ENCODE peak calls at places on chromosomes 12 and 14, in six cellular contexts. B is upper lobe of left lung, R is astrocyte of the cerebellum, A is right lobe of liver, W is stomach, K is mesothelial cell of epicardium. T is an unnamed sample.

GRCh38 chr12:72271741-72272661 is at the start of gene TRHDE:
- DNase-seq in B (peak; percentile 89), R (no peak), A (peak; percentile 32), W (no peak), K (peak; percentile 55), T (no peak)

GRCh38 chr12:68609955-68610434 is 704 bp upstream of the RAP1B start:
- DNase-seq in B (no peak), R (no peak), A (no peak), W (no peak), K (no peak), T (peak; percentile 53)

GRCh38 chr12:131862600-131862993 is 31.8 kb upstream of the ULK1 start:
- DNase-seq in B (no peak), R (no peak), A (no peak), W (no peak), K (no peak), T (no peak)

GRCh38 chr12:95790025-95790911 is at the start of gene NTN4:
- DNase-seq in B (peak; percentile 91), R (no peak), A (peak; percentile 67), W (peak; percentile 69), K (peak; percentile 55), T (peak; percentile 49)

GRCh38 chr12:115763982-115764621 is 513.4 kb downstream of the MED13L start:
- DNase-seq in B (no peak), R (no peak), A (no peak), W (no peak), K (no peak), T (no peak)

GRCh38 chr12:106123551-106123991 is 15.2 kb downstream of the NUAK1 start:
- DNase-seq in B (no peak), R (no peak), A (no peak), W (no peak), K (no peak), T (no peak)

GRCh38 chr14:52553002-52553670 is 500 bp downstream of the GPR137C start:
- DNase-seq in B (peak; percentile 87), R (no peak), A (peak; percentile 49), W (peak; percentile 39), K (peak; percentile 69), T (peak; percentile 11)

GRCh38 chr12:9111525-9111924 is 4.2 kb downstream of the A2M start:
- DNase-seq in B (no peak), R (no peak), A (no peak), W (no peak), K (no peak), T (no peak)

GRCh38 chr12:25723921-25724491 is 170.9 kb upstream of the LMNTD1 start:
- DNase-seq in B (no peak), R (peak; percentile 56), A (no peak), W (no peak), K (no peak), T (peak; percentile 62)

GRCh38 chr12:57832966-57833365 is 13.6 kb downstream of the CTDSP2 start:
- DNase-seq in B (peak; percentile 46), R (no peak), A (no peak), W (no peak), K (no peak), T (no peak)

GRCh38 chr12:121933522-121934317 is 15.3 kb downstream of the CFAP251 start:
- DNase-seq in B (no peak), R (no peak), A (no peak), W (no peak), K (no peak), T (peak; percentile 53)

GRCh38 chr12:2083561-2083960 is 30.8 kb downstream of the CACNA1C start:
- DNase-seq in B (no peak), R (no peak), A (no peak), W (no peak), K (no peak), T (no peak)

GRCh38 chr12:43111608-43112007 is 440.4 kb downstream of the ADAMTS20 start:
- DNase-seq in B (no peak), R (no peak), A (no peak), W (no peak), K (no peak), T (no peak)

GRCh38 chr14:86574026-86574777 is 1044.3 kb downstream of the FLRT2 start:
- DNase-seq in B (no peak), R (no peak), A (no peak), W (no peak), K (no peak), T (peak; percentile 3)

GRCh38 chr14:32508281-32508680 is 179.2 kb downstream of the AKAP6 start:
- DNase-seq in B (no peak), R (no peak), A (no peak), W (no peak), K (no peak), T (peak; percentile 21)

GRCh38 chr14:72457641-72458040 is 436.3 kb downstream of the DPF3 start:
- DNase-seq in B (no peak), R (no peak), A (no peak), W (no peak), K (no peak), T (peak; percentile 61)

DNA sequence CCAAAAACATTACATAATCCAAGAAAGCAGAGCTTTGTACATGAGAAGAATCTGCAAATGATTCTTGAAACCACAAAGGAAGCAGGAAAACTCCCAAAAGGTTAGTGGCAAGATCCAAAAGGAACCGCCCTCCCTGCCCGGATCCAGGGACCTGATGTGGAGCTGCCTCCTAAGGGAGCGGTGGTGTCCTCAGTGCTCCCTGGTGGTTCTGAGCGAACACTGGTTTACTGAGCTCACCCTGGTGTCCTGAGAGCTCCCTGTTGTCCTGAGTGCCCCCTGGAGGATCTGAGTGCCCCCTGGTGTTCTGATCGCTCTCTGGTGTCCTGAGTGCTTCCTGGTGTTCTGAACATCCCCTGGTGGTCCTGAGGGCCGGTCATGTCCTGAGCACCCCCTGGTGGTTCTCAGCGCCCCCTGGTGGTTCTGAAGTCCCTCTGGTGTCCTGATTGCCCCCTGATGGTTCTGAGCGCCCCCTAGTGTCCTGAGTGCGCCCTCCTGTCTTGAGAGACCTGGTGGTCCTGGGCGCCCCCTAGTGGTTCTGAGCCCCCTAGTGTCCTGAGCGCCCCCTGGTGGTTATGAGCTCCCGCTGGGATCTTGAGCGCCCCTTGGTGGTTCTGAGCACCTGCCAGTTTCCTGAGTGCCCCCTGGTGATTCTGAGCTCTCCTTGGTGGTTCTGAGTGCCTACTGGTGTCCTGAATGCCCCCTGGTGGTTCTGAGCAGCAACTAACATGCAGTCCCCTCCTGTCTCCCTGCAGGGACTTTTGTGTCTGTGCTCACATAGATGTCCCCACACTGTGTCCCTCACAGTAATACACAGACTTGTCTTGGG is 891.1 kb downstream of the TMEM121 start:
- DNase-seq in B (no peak), R (no peak), A (peak; percentile 37), W (peak; percentile 44), K (no peak), T (peak; percentile 19)
- TF ChIP-seq CTCF in B (peak; percentile 22), R (peak; percentile 38), A (peak; percentile 52), W (peak; percentile 24), K (peak; percentile 59), T (peak; percentile 79)

GRCh38 chr14:95500772-95501401 is 15.6 kb downstream of the SYNE3 start:
- DNase-seq in B (no peak), R (peak; percentile 73), A (no peak), W (peak; percentile 51), K (no peak), T (peak; percentile 79)
- TF ChIP-seq CTCF in B (no peak), R (no peak), A (no peak), W (no peak), K (no peak), T (no peak)

GRCh38 chr14:61250063-61250462 is 31.1 kb downstream of the TMEM30B start:
- DNase-seq in B (no peak), R (no peak), A (no peak), W (no peak), K (no peak), T (no peak)

GRCh38 chr14:61252354-61253063 is 28.6 kb downstream of the TMEM30B start:
- DNase-seq in B (no peak), R (peak; percentile 97), A (peak; percentile 47), W (peak; percentile 69), K (peak; percentile 69), T (peak; percentile 93)

GRCh38 chr14:61254803-61255526 is 26.2 kb downstream of the TMEM30B start:
- DNase-seq in B (no peak), R (no peak), A (no peak), W (no peak), K (no peak), T (no peak)

GRCh38 chr14:61255968-61256367 is 25.2 kb downstream of the TMEM30B start:
- DNase-seq in B (no peak), R (no peak), A (no peak), W (no peak), K (no peak), T (no peak)

GRCh38 chr14:61253064-61253753 is 27.9 kb downstream of the TMEM30B start:
- DNase-seq in B (no peak), R (no peak), A (no peak), W (no peak), K (no peak), T (no peak)
- TF ChIP-seq CTCF in B (no peak), R (no peak), A (no peak), W (no peak), K (no peak), T (no peak)

GRCh38 chr14:63727231-63727735 is 582 bp downstream of the SGPP1 start:
- DNase-seq in B (peak; percentile 89), R (no peak), A (peak; percentile 60), W (peak; percentile 36), K (no peak), T (peak; percentile 29)

GRCh38 chr14:63725786-63726185 is 2.1 kb downstream of the SGPP1 start:
- DNase-seq in B (no peak), R (no peak), A (no peak), W (no peak), K (no peak), T (no peak)

GRCh38 chr14:63730659-63731058 is 2.8 kb upstream of the SGPP1 start:
- DNase-seq in B (no peak), R (no peak), A (no peak), W (no peak), K (no peak), T (no peak)

GRCh38 chr14:63726499-63726898 is 1.4 kb downstream of the SGPP1 start:
- DNase-seq in B (no peak), R (no peak), A (no peak), W (no peak), K (no peak), T (no peak)

GRCh38 chr14:63727736-63728728 is at the start of gene SGPP1:
- DNase-seq in B (peak; percentile 95), R (no peak), A (peak; percentile 88), W (peak; percentile 78), K (peak; percentile 76), T (peak; percentile 76)
- TF ChIP-seq CTCF in B (peak; percentile 37), R (peak; percentile 36), A (no peak), W (peak; percentile 22), K (no peak), T (peak; percentile 31)

GRCh38 chr14:90368946-90369721 is 27.7 kb upstream of the CALM1 start:
- DNase-seq in B (no peak), R (no peak), A (no peak), W (no peak), K (no peak), T (peak; percentile 21)
- TF ChIP-seq CTCF in B (peak; percentile 8), R (no peak), A (no peak), W (peak; percentile 18), K (no peak), T (peak; percentile 12)

T was measured in MCF 10A.